ENCODE peak calls at places on chromosomes 12 and 14, in six cellular contexts. Y, D, W, T, K and O are unnamed samples.

GRCh38 chr12:42588981-42589464 is 523 bp downstream of the PRICKLE1 start:
- DNase-seq in K (peak), D (peak), W (no peak), Y (no peak), T (no peak), O (no peak)

GRCh38 chr14:97603201-97603600 is 806.0 kb downstream of the VRK1 start:
- DNase-seq in W (no peak), T (no peak), Y (no peak), D (no peak), K (no peak), O (no peak)

GRCh38 chr12:104889735-104890134 is 68.4 kb downstream of the SLC41A2 start:
- DNase-seq in W (no peak), T (no peak), D (no peak), K (no peak), Y (no peak), O (no peak)

GRCh38 chr14:75705014-75705413 is 44.0 kb downstream of the TTLL5 start:
- DNase-seq in W (no peak), K (no peak), Y (no peak), T (no peak), D (no peak), O (no peak)

GRCh38 chr14:22929848-22930364 is 730 bp upstream of the PRMT5 start:
- DNase-seq in Y (no peak), K (no peak), D (no peak), T (no peak), W (no peak), O (peak)

GRCh38 chr12:13163868-13164267 is 32.7 kb upstream of the EMP1 start:
- DNase-seq in Y (no peak), T (no peak), W (no peak), K (no peak), D (no peak), O (no peak)

GRCh38 chr12:9741726-9742125 is 8.8 kb upstream of the CLECL1 start:
- DNase-seq in W (no peak), K (no peak), T (no peak), Y (no peak), D (no peak), O (no peak)

GRCh38 chr12:267581-268482 is 5.2 kb upstream of the SLC6A13 start:
- DNase-seq in W (no peak), D (no peak), Y (no peak), K (no peak), T (no peak), O (no peak)

GRCh38 chr14:102968306-102968705 is 45.8 kb downstream of the AMN start:
- DNase-seq in K (no peak), Y (no peak), T (no peak), W (no peak), D (no peak), O (no peak)

GRCh38 chr12:44155349-44155748 is 319.5 kb downstream of the TMEM117 start:
- DNase-seq in D (no peak), Y (no peak), K (no peak), W (no peak), T (no peak), O (no peak)

GRCh38 chr14:35492569-35493014 is 41.4 kb upstream of the INSM2 start:
- DNase-seq in K (no peak), D (no peak), Y (no peak), T (no peak), W (no peak), O (no peak)

GRCh38 chr14:88613552-88614010 is 50.7 kb downstream of the ZC3H14 start:
- DNase-seq in Y (no peak), D (no peak), T (no peak), K (no peak), W (peak), O (no peak)

GRCh38 chr12:29562167-29562776 is 64.8 kb upstream of the OVCH1 start:
- DNase-seq in D (no peak), T (no peak), K (peak), W (peak), Y (no peak), O (no peak)

GRCh38 chr12:45254254-45254653 is 38.4 kb downstream of the ANO6 start:
- DNase-seq in D (no peak), T (no peak), K (no peak), Y (no peak), W (no peak), O (no peak)

GRCh38 chr12:58176296-58176869 is 235.0 kb downstream of the ATP23 start:
- DNase-seq in Y (peak), K (peak), T (no peak), D (peak), W (no peak), O (no peak)

GRCh38 chr12:67760586-67761275 is 112.2 kb downstream of the DYRK2 start:
- DNase-seq in T (no peak), W (no peak), D (no peak), Y (no peak), K (no peak), O (no peak)

GRCh38 chr12:55659486-55660385 is 23.0 kb downstream of the OR10P1 start:
- DNase-seq in K (peak), W (peak), D (peak), Y (peak), T (no peak), O (no peak)

GRCh38 chr12:1939316-1939715 is 20.9 kb upstream of the CACNA2D4 start:
- DNase-seq in T (no peak), D (no peak), W (no peak), K (no peak), Y (no peak), O (no peak)

GRCh38 chr12:57864811-57865751 is 18.6 kb upstream of the CTDSP2 start:
- DNase-seq in D (peak), K (peak), W (no peak), T (no peak), Y (peak), O (no peak)

DNA sequence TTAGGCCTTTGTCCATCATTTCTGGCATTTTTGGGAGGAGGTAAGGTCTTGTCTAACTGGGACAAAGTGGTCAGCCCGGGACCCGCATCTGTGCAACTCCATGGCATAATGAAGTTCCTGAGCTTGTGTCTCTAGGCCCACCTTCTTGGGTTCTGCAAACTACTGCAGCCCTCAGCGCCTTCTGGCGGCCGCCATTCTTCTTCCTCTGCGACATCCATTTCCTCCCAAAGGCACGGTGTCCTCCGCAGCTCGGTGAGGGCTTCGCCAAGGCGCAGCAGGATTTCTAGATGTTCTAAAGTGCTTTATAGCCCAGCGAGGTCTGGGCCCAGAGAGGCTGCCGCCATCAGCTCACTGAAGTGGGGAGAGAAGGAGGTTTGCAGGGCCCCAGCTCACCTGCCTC is 134.4 kb upstream of the OR4E1 start:
- DNase-seq in T (no peak), Y (no peak), D (no peak), K (no peak), W (no peak), O (no peak)
- TF ChIP-seq CTCF in T (no peak), Y (no peak), D (no peak), K (no peak), W (no peak), O (no peak)

GRCh38 chr12:6824085-6824800 is 2.6 kb downstream of the GPR162 start:
- DNase-seq in Y (no peak), K (no peak), D (no peak), W (no peak), T (no peak), O (no peak)

GRCh38 chr12:6825398-6826124 is 2.6 kb upstream of the P3H3 start:
- DNase-seq in T (peak), Y (peak), W (peak), D (peak), K (peak), O (peak)

GRCh38 chr12:6823161-6824084 is 1.8 kb downstream of the GPR162 start:
- DNase-seq in K (no peak), D (no peak), Y (no peak), W (no peak), T (no peak), O (no peak)

GRCh38 chr12:6826125-6826733 is 2.0 kb upstream of the P3H3 start:
- DNase-seq in T (no peak), K (no peak), D (no peak), Y (no peak), W (no peak), O (no peak)

DNA sequence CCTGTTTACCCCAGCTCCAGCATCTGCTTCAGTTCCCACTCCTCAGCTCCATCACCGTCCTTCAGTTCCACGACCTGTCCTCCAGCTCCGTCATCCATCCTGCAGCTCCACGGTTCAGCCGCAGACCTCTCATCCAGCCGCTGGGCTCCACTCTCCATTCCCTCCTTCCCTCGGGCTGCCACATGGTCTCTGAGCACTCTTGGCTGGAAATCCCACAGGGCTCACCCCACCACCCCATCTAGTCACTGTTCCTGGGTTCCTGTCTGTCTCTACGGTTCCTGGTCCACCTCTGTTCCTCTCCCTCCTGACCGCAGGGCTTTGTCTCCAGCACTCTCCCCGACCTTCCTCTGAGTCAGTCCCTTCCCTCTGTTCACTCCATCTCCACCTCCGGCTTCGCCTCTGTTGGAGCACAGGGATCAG is 3.2 kb upstream of the P3H3 start:
- DNase-seq in K (no peak), W (no peak), T (no peak), D (no peak), Y (no peak), O (no peak)
- H3K4me3 ChIP-seq in K (no peak), W (peak), T (peak), D (no peak), Y (no peak), O (no peak)

GRCh38 chr14:51093371-51094281 is 1.3 kb downstream of the TRIM9 start:
- DNase-seq in T (no peak), W (no peak), K (no peak), Y (no peak), D (peak), O (no peak)
- TF ChIP-seq CTCF in T (no peak), W (no peak), K (peak), Y (no peak), D (peak), O (peak)

GRCh38 chr14:105059035-105059916 is 6.0 kb downstream of the GPR132 start:
- DNase-seq in D (no peak), W (no peak), T (no peak), Y (no peak), K (peak), O (no peak)
- H3K4me3 ChIP-seq in D (no peak), W (no peak), T (no peak), Y (no peak), K (no peak), O (no peak)